ENCODE peak calls at places on chromosomes 3 and 15, in four cellular contexts. G is HCT116, R is K562, T is HepG2. A is an unnamed sample.

GRCh38 chr3:107209302-107210060 is 167.8 kb upstream of the CCDC54 start:
- DNase-seq in G (no peak), R (no peak), T (no peak), A (no peak)

GRCh38 chr3:100902572-100902971 is 90.6 kb downstream of the ABI3BP start:
- DNase-seq in G (no peak), R (no peak), T (no peak), A (no peak)

GRCh38 chr3:150410311-150411105 is 2.4 kb downstream of the TSC22D2 start:
- DNase-seq in G (no peak), R (peak), T (no peak), A (no peak)

GRCh38 chr3:141482250-141482937 is 4.4 kb upstream of the RASA2 start:
- DNase-seq in G (peak), R (no peak), T (peak), A (no peak)

GRCh38 chr3:42118762-42119361 is 27.7 kb downstream of the TRAK1 start:
- DNase-seq in G (peak), R (peak), T (peak), A (no peak)

GRCh38 chr3:29178809-29179793 is 101.8 kb upstream of the RBMS3 start:
- DNase-seq in G (no peak), R (no peak), T (no peak), A (no peak)

GRCh38 chr3:66342717-66343373 is 122.0 kb downstream of the SLC25A26 start:
- DNase-seq in G (no peak), R (no peak), T (no peak), A (no peak)

GRCh38 chr3:113557374-113557773 is 25.0 kb downstream of the SIDT1 start:
- DNase-seq in G (peak), R (no peak), T (peak), A (no peak)

GRCh38 chr15:91535856-91536500 is 317.5 kb upstream of the SLCO3A1 start:
- DNase-seq in G (no peak), R (no peak), T (no peak), A (no peak)

GRCh38 chr3:58231666-58232065 is 5.9 kb upstream of the ABHD6 start:
- DNase-seq in G (no peak), R (no peak), T (no peak), A (no peak)

GRCh38 chr3:108602249-108602934 is 12.9 kb downstream of the DZIP3 start:
- DNase-seq in G (no peak), R (no peak), T (no peak), A (no peak)

GRCh38 chr3:53890726-53891499 is 746 bp downstream of the SELENOK start:
- DNase-seq in G (peak), R (no peak), T (peak), A (no peak)

GRCh38 chr15:51955514-51955913 is 16.1 kb downstream of the LEO1 start:
- DNase-seq in G (no peak), R (no peak), T (no peak), A (no peak)

GRCh38 chr15:60961541-60961940 is 267.6 kb downstream of the RORA start:
- DNase-seq in G (no peak), R (no peak), T (no peak), A (no peak)

GRCh38 chr3:46091046-46091445 is 63.8 kb upstream of the XCR1 start:
- DNase-seq in G (no peak), R (no peak), T (no peak), A (no peak)

GRCh38 chr15:77944002-77944867 is 133.3 kb downstream of the TBC1D2B start:
- DNase-seq in G (peak), R (peak), T (peak), A (no peak)

GRCh38 chr15:98812711-98813441 is 164.5 kb downstream of the IGF1R start:
- DNase-seq in G (no peak), R (no peak), T (peak), A (no peak)

GRCh38 chr3:40658305-40658704 is 133.5 kb downstream of the ZNF621 start:
- DNase-seq in G (no peak), R (no peak), T (no peak), A (no peak)

GRCh38 chr15:84108725-84109124 is 126.8 kb upstream of the GOLGA6L4 start:
- DNase-seq in G (peak), R (no peak), T (no peak), A (no peak)

GRCh38 chr3:186514296-186515002 is 29.7 kb downstream of the CRYGS start:
- DNase-seq in G (peak), R (peak), T (no peak), A (no peak)

GRCh38 chr15:75684648-75685047 is 28.0 kb downstream of the CSPG4 start:
- DNase-seq in G (no peak), R (peak), T (peak), A (no peak)

GRCh38 chr3:77599948-77600347 is 560.0 kb downstream of the ROBO2 start:
- DNase-seq in G (no peak), R (no peak), T (no peak), A (no peak)

GRCh38 chr3:187742351-187743171 is 2.7 kb downstream of the BCL6 start:
- DNase-seq in G (no peak), R (no peak), T (no peak), A (no peak)

GRCh38 chr15:88274534-88275460 is 18.3 kb upstream of the NTRK3 start:
- DNase-seq in G (peak), R (peak), T (peak), A (peak)

GRCh38 chr3:128492353-128493220 is at the start of gene GATA2:
- DNase-seq in G (no peak), R (no peak), T (no peak), A (no peak)

GRCh38 chr3:167653750-167654149 is at the start of gene WDR49:
- DNase-seq in G (no peak), R (no peak), T (no peak), A (no peak)

GRCh38 chr3:58102371-58102750 is 94.1 kb downstream of the FLNB start:
- DNase-seq in G (no peak), R (no peak), T (no peak), A (no peak)

GRCh38 chr15:70576683-70577082 is 186.7 kb downstream of the UACA start:
- DNase-seq in G (no peak), R (no peak), T (no peak), A (no peak)

GRCh38 chr3:79369306-79369705 is 398.5 kb downstream of the ROBO1 start:
- DNase-seq in G (no peak), R (no peak), T (no peak), A (no peak)

DNA sequence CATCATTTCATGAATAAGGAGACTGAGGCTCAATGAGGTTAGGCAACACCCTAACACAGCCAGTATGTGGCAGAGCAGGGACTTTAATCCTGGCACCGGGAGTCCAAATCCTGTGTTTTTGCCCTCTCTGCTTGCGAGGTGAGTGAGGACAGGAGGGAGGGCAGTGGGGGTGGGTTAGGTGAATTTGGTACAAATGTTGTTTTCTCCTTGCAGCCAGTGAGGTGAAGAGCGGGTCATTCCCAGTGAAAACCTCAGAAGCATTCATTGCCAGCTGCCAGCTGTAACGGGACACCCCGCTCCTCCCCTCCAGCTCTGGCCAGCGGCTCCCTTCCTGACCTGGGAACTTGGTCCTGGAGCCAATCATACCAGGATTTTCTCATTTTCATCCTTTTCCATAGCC is 45.7 kb upstream of the RAB6B start:
- DNase-seq in G (no peak), R (no peak), T (no peak), A (no peak)
- TF ChIP-seq TCF7L2 in G (no peak), R (no peak), T (no peak), A (no peak)

GRCh38 chr3:123960791-123961507 is at the start of gene CCDC14:
- DNase-seq in G (peak), R (peak), T (peak), A (peak)
- TF ChIP-seq REST in G (no peak), R (no peak), T (no peak), A (no peak)

GRCh38 chr15:25534293-25534692 is 95.5 kb upstream of the UBE3A start:
- DNase-seq in G (no peak), R (no peak), T (no peak), A (no peak)
- TF ChIP-seq TCF7L2 in G (no peak), R (no peak), T (no peak), A (no peak)

GRCh38 chr3:127339943-127340861 is 52.4 kb upstream of the PRR20G start:
- DNase-seq in G (no peak), R (no peak), T (no peak), A (no peak)
- TF ChIP-seq REST in G (no peak), R (no peak), T (no peak), A (no peak)

GRCh38 chr3:132659370-132660055 is at the start of gene ACAD11:
- DNase-seq in G (peak), R (peak), T (peak), A (peak)

GRCh38 chr3:132662212-132662611 is 2.1 kb downstream of the UBA5 start:
- DNase-seq in G (no peak), R (no peak), T (no peak), A (no peak)

GRCh38 chr3:132660056-132660744 is at the start of gene UBA5:
- DNase-seq in G (peak), R (peak), T (peak), A (no peak)

GRCh38 chr3:132661120-132661519 is 991 bp downstream of the UBA5 start:
- DNase-seq in G (no peak), R (no peak), T (no peak), A (no peak)

DNA sequence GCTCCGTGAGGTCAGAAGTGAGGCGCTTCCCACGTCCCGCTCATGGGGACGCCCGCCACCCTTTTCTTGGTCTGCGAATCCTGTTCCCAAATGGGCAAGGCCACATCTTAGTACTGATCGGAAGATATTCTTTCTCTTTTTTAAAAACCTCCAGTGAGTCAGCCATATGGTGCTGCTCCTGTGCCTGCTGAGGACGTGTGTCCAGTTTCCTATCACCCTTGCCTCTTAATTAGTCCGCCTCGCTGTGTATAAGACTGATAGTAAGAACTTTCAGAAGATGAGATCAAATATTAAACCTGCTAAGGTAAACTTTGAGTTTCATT is 577 bp downstream of the UBA5 start:
- DNase-seq in G (peak), R (no peak), T (no peak), A (no peak)
- TF ChIP-seq TCF7L2 in G (no peak), R (no peak), T (no peak), A (no peak)

GRCh38 chr3:171377859-171378258 is 82.3 kb downstream of the TNIK start:
- DNase-seq in G (no peak), R (no peak), T (no peak), A (no peak)

GRCh38 chr3:171374260-171374659 is 85.9 kb downstream of the TNIK start:
- DNase-seq in G (no peak), R (no peak), T (no peak), A (no peak)

GRCh38 chr3:171375704-171376103 is 84.5 kb downstream of the TNIK start:
- DNase-seq in G (no peak), R (no peak), T (no peak), A (no peak)

GRCh38 chr3:171374661-171375285 is 85.4 kb downstream of the TNIK start:
- DNase-seq in G (peak), R (no peak), T (no peak), A (no peak)

GRCh38 chr3:171376125-171376947 is 83.9 kb downstream of the TNIK start:
- DNase-seq in G (no peak), R (no peak), T (no peak), A (no peak)
- TF ChIP-seq REST in G (peak), R (no peak), T (no peak), A (no peak)

DNA sequence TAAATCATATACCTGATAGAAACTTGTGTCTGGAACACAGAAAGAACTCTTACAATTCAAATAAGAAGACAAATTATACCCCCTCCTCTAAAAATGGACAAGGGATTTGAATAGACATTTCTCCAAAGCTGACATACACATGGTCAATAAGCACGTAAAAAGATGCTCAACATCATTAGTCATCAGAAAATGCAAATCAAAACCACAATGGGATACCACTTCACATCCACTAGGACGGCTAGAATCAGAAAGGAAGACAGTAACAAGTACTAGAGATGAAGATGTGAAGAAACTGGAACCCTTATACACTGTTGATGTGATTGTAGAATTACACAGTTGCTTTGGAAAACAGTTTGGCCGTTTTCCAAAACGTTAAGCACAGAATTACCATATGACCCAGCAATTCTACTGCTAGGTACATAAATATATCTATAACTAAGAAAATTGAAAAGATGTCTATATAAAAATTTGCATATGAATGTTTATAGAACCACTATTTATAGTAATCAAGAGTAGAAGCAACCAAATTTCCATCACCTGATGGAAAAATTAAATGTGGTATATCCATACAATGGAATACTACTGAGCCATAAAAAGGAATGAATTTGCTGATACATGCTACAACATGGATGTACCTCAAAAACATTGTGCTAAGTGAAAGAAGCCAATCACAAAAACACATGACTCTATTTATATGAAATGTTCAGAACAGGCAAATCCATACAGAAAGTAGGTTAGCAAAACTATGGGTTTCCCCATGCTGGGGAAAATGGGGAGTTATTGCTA is 60.8 kb downstream of the GREM1 start:
- DNase-seq in G (no peak), R (no peak), T (no peak), A (no peak)
- TF ChIP-seq TCF7L2 in G (no peak), R (no peak), T (no peak), A (no peak)

GRCh38 chr3:159080236-159080635 is 278.4 kb downstream of the MFSD1 start:
- DNase-seq in G (no peak), R (no peak), T (no peak), A (no peak)

GRCh38 chr3:159075302-159075701 is 273.4 kb downstream of the MFSD1 start:
- DNase-seq in G (no peak), R (no peak), T (no peak), A (no peak)

GRCh38 chr3:159074756-159075155 is 272.9 kb downstream of the MFSD1 start:
- DNase-seq in G (no peak), R (no peak), T (no peak), A (no peak)

GRCh38 chr3:159080821-159081220 is 279.0 kb downstream of the MFSD1 start:
- DNase-seq in G (no peak), R (no peak), T (no peak), A (no peak)

DNA sequence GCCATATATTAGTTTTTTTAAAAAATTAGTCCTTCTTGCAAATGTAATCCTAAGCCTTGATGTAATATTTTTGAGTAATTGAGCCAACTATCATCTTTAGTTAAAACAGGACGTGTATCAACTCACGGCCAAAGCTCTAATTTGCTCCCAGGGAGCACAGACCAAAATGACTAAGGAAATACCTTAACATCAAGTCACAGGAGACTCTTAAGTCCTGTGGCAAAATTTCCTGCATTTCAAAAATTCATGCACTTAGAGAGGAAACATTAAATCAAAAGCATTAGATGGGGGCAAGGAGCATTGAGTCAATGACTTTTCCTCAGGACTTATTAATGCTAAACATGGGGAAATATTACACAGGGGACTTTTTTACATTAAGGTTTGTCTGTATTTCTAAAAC is 276.0 kb downstream of the MFSD1 start:
- DNase-seq in G (no peak), R (no peak), T (no peak), A (no peak)
- TF ChIP-seq REST in G (no peak), R (no peak), T (no peak), A (no peak)

GRCh38 chr3:158522737-158523136 is 48.3 kb upstream of the MLF1 start:
- DNase-seq in G (no peak), R (no peak), T (no peak), A (no peak)
- TF ChIP-seq TCF7L2 in G (no peak), R (no peak), T (no peak), A (no peak)